ENCODE peak calls at places on chromosomes 11 and 22, in four cellular contexts. T is SK-N-SH, S is OCI-LY7, X is GM23248. E is an unnamed sample.

GRCh38 chr22:28329582-28330073 is 350.0 kb downstream of the TTC28 start:
- DNase-seq in T (no peak), S (no peak), X (peak; percentile 84), E (no peak)

GRCh38 chr11:5226732-5227327 is at the start of gene HBB:
- DNase-seq in T (no peak), S (no peak), X (no peak), E (no peak)

GRCh38 chr11:21909145-21909544 is 283.7 kb upstream of the ANO5 start:
- DNase-seq in T (no peak), S (no peak), X (no peak), E (no peak)

GRCh38 chr11:12079726-12080556 is 30.4 kb upstream of the MICAL2 start:
- DNase-seq in T (no peak), S (no peak), X (peak; percentile 97), E (peak; percentile 96)

GRCh38 chr11:105151936-105152554 is 12.5 kb upstream of the CARD18 start:
- DNase-seq in T (no peak), S (no peak), X (peak; percentile 56), E (peak; percentile 88)

GRCh38 chr22:42662114-42663021 is 13.2 kb upstream of the CYB5R3 start:
- DNase-seq in T (peak; percentile 88), S (peak; percentile 85), X (peak; percentile 86), E (peak; percentile 76)

GRCh38 chr22:23533328-23533762 is 46.7 kb downstream of the IGLL1 start:
- DNase-seq in T (peak; percentile 84), S (peak; percentile 70), X (peak; percentile 21), E (no peak)

GRCh38 chr22:29268511-29269229 is 602 bp downstream of the EWSR1 start:
- DNase-seq in T (peak; percentile 63), S (peak; percentile 50), X (peak; percentile 86), E (peak; percentile 31)

GRCh38 chr11:87173185-87174039 is 135.7 kb downstream of the TMEM135 start:
- DNase-seq in T (no peak), S (no peak), X (peak; percentile 72), E (peak; percentile 87)

GRCh38 chr11:75389276-75389605 is 10.1 kb upstream of the RPS3 start:
- DNase-seq in T (no peak), S (no peak), X (no peak), E (no peak)

GRCh38 chr11:74749127-74749964 is 697 bp downstream of the RNF169 start:
- DNase-seq in T (peak; percentile 86), S (peak; percentile 82), X (peak; percentile 72), E (peak; percentile 53)

GRCh38 chr11:116507016-116507415 is 265.8 kb downstream of the BUD13 start:
- DNase-seq in T (no peak), S (no peak), X (no peak), E (no peak)

GRCh38 chr11:35337136-35337918 is 82.0 kb downstream of the SLC1A2 start:
- DNase-seq in T (no peak), S (no peak), X (peak; percentile 99), E (peak; percentile 97)

GRCh38 chr11:10303558-10304363 is 1.1 kb upstream of the ADM start:
- DNase-seq in T (peak; percentile 30), S (no peak), X (peak; percentile 85), E (peak; percentile 67)

GRCh38 chr11:112343368-112344039 is 82.8 kb upstream of the PLET1 start:
- DNase-seq in T (peak; percentile 39), S (no peak), X (no peak), E (peak; percentile 40)

GRCh38 chr11:69791266-69791665 is 16.1 kb upstream of the FGF4 start:
- DNase-seq in T (no peak), S (no peak), X (peak; percentile 77), E (peak; percentile 89)

GRCh38 chr11:120649316-120649715 is 137.8 kb downstream of the GRIK4 start:
- DNase-seq in T (no peak), S (no peak), X (no peak), E (no peak)

GRCh38 chr22:43127166-43127908 is 15.9 kb downstream of the MCAT start:
- DNase-seq in T (no peak), S (no peak), X (no peak), E (peak; percentile 89)

GRCh38 chr11:61020706-61021235 is 49.3 kb downstream of the CD6 start:
- DNase-seq in T (no peak), S (no peak), X (no peak), E (no peak)

GRCh38 chr22:46572911-46573780 is 35.7 kb upstream of the CELSR1 start:
- DNase-seq in T (no peak), S (no peak), X (no peak), E (no peak)

GRCh38 chr11:88814076-88814475 is 251.7 kb downstream of the GRM5 start:
- DNase-seq in T (no peak), S (no peak), X (no peak), E (no peak)

GRCh38 chr11:112968988-112969714 is 7.9 kb downstream of the NCAM1 start:
- DNase-seq in T (peak; percentile 25), S (no peak), X (peak; percentile 43), E (no peak)

GRCh38 chr11:131626761-131627160 is 256.3 kb downstream of the NTM start:
- DNase-seq in T (no peak), S (no peak), X (no peak), E (no peak)

GRCh38 chr11:131616456-131616855 is 246.0 kb downstream of the NTM start:
- DNase-seq in T (no peak), S (no peak), X (no peak), E (no peak)

GRCh38 chr11:131624526-131624925 is 254.1 kb downstream of the NTM start:
- DNase-seq in T (no peak), S (no peak), X (peak; percentile 85), E (no peak)

GRCh38 chr11:131618203-131618602 is 247.8 kb downstream of the NTM start:
- DNase-seq in T (no peak), S (no peak), X (peak; percentile 81), E (no peak)

DNA sequence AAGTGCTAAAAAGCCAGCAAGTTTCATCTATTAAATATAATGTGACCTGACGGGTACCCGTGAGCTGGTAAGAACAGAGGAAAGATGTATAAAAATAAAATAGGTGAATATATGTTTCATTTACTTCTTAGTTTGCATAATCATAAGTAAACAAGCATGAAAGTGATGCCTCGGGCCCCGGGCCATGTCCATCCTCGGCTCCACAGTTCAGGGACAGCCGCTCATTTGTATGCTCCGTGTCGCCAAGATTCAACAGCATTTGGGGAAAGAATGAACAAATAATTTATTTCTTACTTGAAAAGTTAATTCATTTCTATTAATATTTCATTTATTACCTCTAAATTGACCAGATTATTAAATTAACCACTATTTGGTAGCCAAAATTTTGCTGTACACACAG is 251.8 kb downstream of the NTM start:
- DNase-seq in T (no peak), S (no peak), X (no peak), E (no peak)
- H3K27ac ChIP-seq in T (no peak overlapping the region), S (no peak overlapping the region), X (no peak overlapping the region), E (no peak overlapping the region)

DNA sequence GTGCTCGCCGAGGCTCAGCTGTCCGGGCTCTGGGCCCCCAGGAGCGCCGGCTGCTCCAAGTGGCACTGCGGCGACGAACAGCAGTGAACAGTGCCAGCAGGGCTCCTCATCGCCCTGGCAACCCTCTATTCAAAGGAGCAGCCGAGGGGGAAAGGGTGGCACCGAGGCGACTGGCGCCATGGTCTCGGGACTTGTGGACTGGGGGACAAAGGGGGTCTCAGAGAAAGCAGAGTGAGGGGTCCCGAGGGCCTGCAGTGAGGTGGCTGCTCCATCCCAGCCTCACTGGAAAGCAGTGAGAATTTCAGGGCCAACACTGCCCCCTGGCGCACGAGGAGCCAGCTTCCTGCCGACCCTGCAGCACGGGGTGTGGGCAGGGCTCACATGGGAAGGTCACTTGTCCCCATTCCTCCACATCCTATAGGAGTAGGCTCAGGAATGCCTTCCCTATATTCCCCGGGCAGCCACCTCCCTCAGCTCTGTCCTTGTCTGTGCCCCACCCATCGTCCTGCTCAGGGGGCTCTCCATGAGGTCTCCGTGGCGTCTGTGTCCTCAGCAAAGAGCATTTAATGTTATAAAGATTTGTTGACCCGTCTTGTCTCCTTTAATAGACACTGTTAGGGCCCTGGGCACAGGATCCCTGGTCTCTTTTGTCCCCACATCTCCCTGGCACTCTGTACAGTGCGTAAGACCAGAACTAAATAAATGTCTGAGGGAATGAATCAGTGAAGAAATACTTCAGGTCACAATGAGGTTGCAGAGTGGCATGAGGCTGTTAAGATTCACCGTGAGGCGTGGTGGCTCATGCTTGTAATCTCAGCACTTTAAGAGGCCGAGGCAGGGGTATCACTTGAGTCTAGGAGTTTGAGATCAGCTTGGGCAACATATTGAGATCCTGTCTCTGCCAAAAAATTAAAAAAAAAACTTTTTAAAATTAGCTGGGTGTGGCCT is 26.4 kb downstream of the LRFN4 start:
- DNase-seq in T (peak; percentile 85), S (peak; percentile 75), X (peak; percentile 88), E (peak; percentile 88)
- TF ChIP-seq EZH2phosphoT487 in T (no peak), S (no peak), X (no peak), E (no peak)

GRCh38 chr22:31626427-31627150 is 35.4 kb downstream of the PISD start:
- DNase-seq in T (no peak), S (peak; percentile 24), X (peak; percentile 32), E (no peak)
- H3K27ac ChIP-seq in T (peak overlapping the region; percentile 24), S (peak overlapping the region; percentile 31), X (no peak overlapping the region), E (no peak overlapping the region)

GRCh38 chr11:128620306-128621175 is 33.2 kb upstream of the ETS1 start:
- DNase-seq in T (no peak), S (no peak), X (peak; percentile 35), E (no peak)
- TF ChIP-seq EZH2phosphoT487 in T (no peak), S (no peak), X (no peak), E (no peak)

GRCh38 chr11:44417756-44418437 is 108.0 kb upstream of the ALX4 start:
- DNase-seq in T (no peak), S (no peak), X (no peak), E (no peak)

GRCh38 chr11:44424841-44425240 is 114.9 kb upstream of the ALX4 start:
- DNase-seq in T (no peak), S (no peak), X (no peak), E (peak; percentile 14)

GRCh38 chr11:44416776-44417175 is 106.8 kb upstream of the ALX4 start:
- DNase-seq in T (no peak), S (no peak), X (no peak), E (peak; percentile 12)

GRCh38 chr11:44418438-44418795 is 108.5 kb upstream of the ALX4 start:
- DNase-seq in T (no peak), S (no peak), X (no peak), E (no peak)

DNA sequence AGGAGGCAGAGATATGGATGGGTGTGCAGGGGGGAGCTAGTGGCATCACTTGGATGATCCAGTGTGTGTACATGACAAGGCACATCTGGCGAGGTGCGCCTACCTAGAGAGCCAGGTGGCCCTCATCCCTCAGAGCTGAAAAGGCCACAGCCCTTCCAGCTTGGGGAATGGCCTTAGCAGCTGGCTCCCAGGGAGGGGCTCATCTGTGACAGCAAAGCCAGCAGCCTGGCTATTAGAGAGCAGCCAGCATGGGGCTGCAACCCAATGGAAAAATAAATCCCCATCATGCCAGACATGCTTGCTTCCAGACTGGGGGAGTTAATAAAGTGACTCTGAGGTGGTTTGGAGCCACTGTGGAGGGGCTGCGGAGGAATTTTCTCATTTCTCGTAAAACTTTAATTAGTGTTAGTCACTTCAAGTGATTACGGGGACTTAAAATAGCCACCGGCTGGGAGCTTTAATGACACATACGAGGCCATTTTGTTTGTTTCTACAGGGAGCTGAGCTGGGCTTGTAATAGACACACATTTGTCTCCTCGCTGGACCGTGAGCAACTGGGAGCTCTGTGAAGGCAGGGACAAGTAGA is 111.2 kb upstream of the ALX4 start:
- DNase-seq in T (no peak), S (no peak), X (no peak), E (no peak)
- H3K27ac ChIP-seq in T (no peak overlapping the region), S (no peak overlapping the region), X (no peak overlapping the region), E (no peak overlapping the region)

E was measured in PC-3.